ENCODE peak calls at places on chromosomes 7 and 10, in ten cellular contexts. V is ascending aorta, N is tibial nerve, J is H9, R is psoas muscle, S is lower lobe of right lung, O is AG09309, Y is spleen, X is upper lobe of right lung, P is cardiac fibroblast. Z is an unnamed sample.

GRCh38 chr7:140214075-140214684 is 37.4 kb upstream of the KDM7A start:
- DNase-seq in V (no peak), N (peak), J (no peak), R (peak), S (peak), O (no peak), Y (no peak), X (no peak), P (peak), Z (no peak)

GRCh38 chr10:125159932-125160855 is at the start of gene CTBP2:
- DNase-seq in V (no peak), N (peak), J (peak), R (peak), S (peak), O (no peak), Y (peak), X (peak), P (peak), Z (no peak)

GRCh38 chr10:28788767-28789166 is 111.4 kb downstream of the BAMBI start:
- DNase-seq in V (no peak), N (no peak), J (no peak), R (no peak), S (no peak), O (no peak), Y (no peak), X (no peak), P (no peak), Z (no peak)

GRCh38 chr10:78925800-78926319 is 142.9 kb upstream of the ZMIZ1 start:
- DNase-seq in V (no peak), N (no peak), J (no peak), R (no peak), S (no peak), O (peak), Y (no peak), X (no peak), P (peak), Z (no peak)

GRCh38 chr7:132004528-132004927 is 448.1 kb upstream of the PODXL start:
- DNase-seq in V (no peak), N (no peak), J (peak), R (peak), S (no peak), O (no peak), Y (no peak), X (no peak), P (peak), Z (no peak)

GRCh38 chr7:155729847-155730246 is 82.4 kb downstream of the SHH start:
- DNase-seq in V (no peak), N (no peak), J (no peak), R (no peak), S (no peak), O (no peak), Y (no peak), X (no peak), P (peak), Z (no peak)

GRCh38 chr7:151694441-151694827 is 174.7 kb upstream of the RHEB start:
- DNase-seq in V (no peak), N (no peak), J (no peak), R (no peak), S (no peak), O (no peak), Y (no peak), X (no peak), P (no peak), Z (no peak)

GRCh38 chr10:117218654-117219053 is 21.4 kb downstream of the KCNK18 start:
- DNase-seq in V (no peak), N (no peak), J (peak), R (no peak), S (no peak), O (no peak), Y (peak), X (peak), P (no peak), Z (no peak)

GRCh38 chr10:125029584-125030242 is 87.8 kb downstream of the ZRANB1 start:
- DNase-seq in V (no peak), N (no peak), J (no peak), R (no peak), S (no peak), O (no peak), Y (no peak), X (no peak), P (no peak), Z (no peak)

GRCh38 chr7:27179503-27180430 is 5.3 kb downstream of the HOXA11 start:
- DNase-seq in V (no peak), N (peak), J (peak), R (peak), S (peak), O (no peak), Y (peak), X (peak), P (peak), Z (peak)

GRCh38 chr10:48598243-48598935 is 6.5 kb downstream of the ARHGAP22 start:
- DNase-seq in V (no peak), N (no peak), J (no peak), R (no peak), S (no peak), O (no peak), Y (no peak), X (no peak), P (no peak), Z (no peak)

GRCh38 chr10:114138581-114138980 is 35.4 kb downstream of the CCDC186 start:
- DNase-seq in V (no peak), N (no peak), J (no peak), R (no peak), S (no peak), O (no peak), Y (no peak), X (no peak), P (no peak), Z (no peak)

GRCh38 chr7:13017881-13018280 is 330.4 kb downstream of the ARL4A start:
- DNase-seq in V (no peak), N (no peak), J (no peak), R (no peak), S (no peak), O (no peak), Y (no peak), X (no peak), P (no peak), Z (no peak)

GRCh38 chr7:132390705-132391104 is 185.6 kb downstream of the PLXNA4 start:
- DNase-seq in V (no peak), N (no peak), J (no peak), R (no peak), S (no peak), O (peak), Y (no peak), X (no peak), P (peak), Z (no peak)

GRCh38 chr7:40815512-40815911 is 680.7 kb downstream of the SUGCT start:
- DNase-seq in V (no peak), N (no peak), J (no peak), R (no peak), S (no peak), O (peak), Y (no peak), X (no peak), P (peak), Z (no peak)

GRCh38 chr7:16347461-16348192 is 73.7 kb downstream of the CRPPA start:
- DNase-seq in V (no peak), N (no peak), J (no peak), R (no peak), S (no peak), O (no peak), Y (no peak), X (no peak), P (peak), Z (no peak)

GRCh38 chr7:1326511-1326785 is 93.8 kb downstream of the UNCX start:
- DNase-seq in V (no peak), N (no peak), J (no peak), R (no peak), S (peak), O (no peak), Y (peak), X (no peak), P (no peak), Z (no peak)

GRCh38 chr7:102318482-102318971 is 31.9 kb downstream of the SH2B2 start:
- DNase-seq in V (no peak), N (no peak), J (no peak), R (no peak), S (no peak), O (no peak), Y (peak), X (no peak), P (peak), Z (no peak)

GRCh38 chr10:484925-485661 is 204.4 kb downstream of the DIP2C start:
- DNase-seq in V (no peak), N (no peak), J (peak), R (no peak), S (no peak), O (no peak), Y (peak), X (no peak), P (no peak), Z (no peak)

GRCh38 chr7:134908289-134908688 is 78.0 kb upstream of the AGBL3 start:
- DNase-seq in V (no peak), N (no peak), J (no peak), R (no peak), S (no peak), O (no peak), Y (no peak), X (no peak), P (no peak), Z (no peak)

GRCh38 chr7:57354679-57355338 is 95.2 kb upstream of the ZNF716 start:
- DNase-seq in V (no peak), N (no peak), J (no peak), R (no peak), S (no peak), O (no peak), Y (no peak), X (no peak), P (no peak), Z (no peak)

GRCh38 chr10:131588704-131589220 is 277.2 kb upstream of the TCERG1L start:
- DNase-seq in V (no peak), N (no peak), J (no peak), R (no peak), S (no peak), O (no peak), Y (no peak), X (no peak), P (no peak), Z (no peak)

GRCh38 chr10:74628136-74628535 is 198.3 kb upstream of the KAT6B start:
- DNase-seq in V (no peak), N (no peak), J (no peak), R (no peak), S (no peak), O (no peak), Y (no peak), X (no peak), P (no peak), Z (no peak)

GRCh38 chr10:21978191-21978862 is 25.2 kb downstream of the DNAJC1 start:
- DNase-seq in V (no peak), N (no peak), J (no peak), R (no peak), S (no peak), O (no peak), Y (no peak), X (no peak), P (peak), Z (no peak)

GRCh38 chr10:69693886-69694285 is 63.8 kb downstream of the FAM241B start:
- DNase-seq in V (no peak), N (no peak), J (no peak), R (no peak), S (no peak), O (no peak), Y (no peak), X (no peak), P (no peak), Z (no peak)

GRCh38 chr10:102814456-102814871 is 22.7 kb downstream of the CYP17A1 start:
- DNase-seq in V (no peak), N (peak), J (no peak), R (peak), S (no peak), O (no peak), Y (no peak), X (no peak), P (peak), Z (no peak)

GRCh38 chr10:49115015-49115795 is at the start of gene VSTM4:
- DNase-seq in V (no peak), N (peak), J (peak), R (peak), S (no peak), O (no peak), Y (no peak), X (peak), P (peak), Z (no peak)

GRCh38 chr10:11611248-11612003 is at the start of gene USP6NL:
- DNase-seq in V (peak), N (peak), J (peak), R (peak), S (peak), O (peak), Y (peak), X (peak), P (peak), Z (peak)

GRCh38 chr7:44533301-44534055 is 7.7 kb downstream of the NPC1L1 start:
- DNase-seq in V (no peak), N (no peak), J (no peak), R (no peak), S (no peak), O (no peak), Y (no peak), X (no peak), P (peak), Z (no peak)

GRCh38 chr10:46292573-46293023 is 5.8 kb downstream of the ANTXRL start:
- DNase-seq in V (no peak), N (no peak), J (no peak), R (no peak), S (no peak), O (no peak), Y (peak), X (peak), P (no peak), Z (no peak)

DNA sequence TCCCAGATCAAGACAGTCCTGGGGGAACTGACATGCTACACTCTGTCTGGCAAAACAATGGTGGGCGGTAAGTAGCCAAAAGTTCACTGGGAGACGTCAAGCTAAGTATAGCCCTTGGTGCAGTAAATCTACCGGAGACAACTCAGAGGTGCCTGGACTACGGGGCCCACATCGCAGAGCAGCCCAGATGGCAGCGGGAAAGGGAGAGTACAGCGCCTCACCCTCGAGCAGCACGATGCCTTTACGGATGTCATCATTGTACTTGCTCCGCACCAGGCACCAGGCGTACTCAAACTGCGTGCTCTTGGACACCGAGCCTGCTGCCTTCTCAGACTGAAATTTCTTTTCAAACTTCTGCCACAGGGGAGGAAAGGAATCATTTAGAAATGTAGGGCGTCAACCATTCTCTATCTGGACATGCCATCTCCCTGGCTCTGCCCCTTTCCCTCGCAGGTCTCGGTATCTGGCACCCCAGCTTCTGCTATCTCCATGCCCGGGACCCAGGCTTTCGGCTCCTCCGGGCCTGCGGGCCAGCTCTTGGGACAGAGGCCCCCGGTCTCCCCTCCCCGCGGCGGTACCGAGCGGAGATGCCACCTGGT is 996 bp downstream of the FIS1 start:
- DNase-seq in V (no peak), N (no peak), J (peak), R (no peak), S (no peak), O (no peak), Y (no peak), X (no peak), P (peak), Z (no peak)
- TF ChIP-seq CTCF in V (no peak), N (no peak), J (no peak), R (peak), S (no peak), O (no peak), Y (no peak), X (peak), P (no peak), Z (no peak)

DNA sequence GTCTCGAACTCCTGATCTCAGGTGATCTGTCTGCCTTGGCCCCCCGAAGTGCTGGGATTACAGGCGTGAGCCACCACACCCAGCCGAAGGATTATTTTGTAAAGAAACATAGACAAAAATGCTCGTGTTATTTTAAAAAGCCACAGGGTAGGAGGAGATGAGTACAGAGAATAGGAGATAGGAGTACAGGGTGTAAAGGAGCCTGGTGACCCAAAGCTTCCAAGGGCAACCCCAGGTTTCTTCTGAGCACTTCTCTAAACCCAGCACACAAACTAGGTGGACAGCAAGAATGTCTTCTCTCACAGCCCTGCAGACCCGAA is 54.7 kb downstream of the ZNF467 start:
- DNase-seq in V (no peak), N (no peak), J (no peak), R (no peak), S (no peak), O (no peak), Y (no peak), X (peak), P (no peak), Z (no peak)
- TF ChIP-seq CTCF in V (no peak), N (no peak), J (no peak), R (no peak), S (no peak), O (no peak), Y (no peak), X (no peak), P (no peak), Z (no peak)

DNA sequence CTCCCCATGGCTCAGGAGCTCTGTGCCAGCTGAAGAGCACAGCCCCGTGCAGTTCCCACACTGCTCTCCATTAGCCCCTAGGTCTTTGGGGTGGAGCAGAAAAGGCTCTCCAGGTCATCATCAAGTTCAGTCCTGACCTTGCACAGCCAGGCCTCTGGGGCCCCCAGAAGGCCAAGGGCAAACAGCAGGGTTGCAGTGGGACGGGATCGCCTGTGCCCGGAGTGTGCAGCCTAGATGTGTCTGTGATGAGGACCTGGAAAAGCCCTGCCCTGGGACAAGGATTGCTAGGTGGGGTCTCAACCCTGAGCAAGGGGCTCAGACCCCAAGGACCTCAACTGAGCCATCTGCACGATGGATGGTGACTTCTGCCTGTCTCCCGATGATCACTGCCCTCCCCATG is 549 bp downstream of the INMT start:
- DNase-seq in V (no peak), N (no peak), J (no peak), R (no peak), S (no peak), O (no peak), Y (no peak), X (no peak), P (no peak), Z (no peak)
- TF ChIP-seq CTCF in V (no peak), N (no peak), J (no peak), R (no peak), S (no peak), O (no peak), Y (no peak), X (no peak), P (no peak), Z (no peak)

GRCh38 chr10:86113044-86113443 is 253.6 kb downstream of the GRID1 start:
- DNase-seq in V (no peak), N (no peak), J (no peak), R (no peak), S (no peak), O (no peak), Y (no peak), X (no peak), P (no peak), Z (no peak)

GRCh38 chr10:86111902-86112301 is 254.7 kb downstream of the GRID1 start:
- DNase-seq in V (no peak), N (no peak), J (peak), R (no peak), S (no peak), O (no peak), Y (peak), X (no peak), P (no peak), Z (no peak)

GRCh38 chr10:86108696-86109095 is 257.9 kb downstream of the GRID1 start:
- DNase-seq in V (no peak), N (no peak), J (no peak), R (no peak), S (no peak), O (no peak), Y (peak), X (no peak), P (no peak), Z (no peak)

GRCh38 chr10:86109421-86109820 is 257.2 kb downstream of the GRID1 start:
- DNase-seq in V (no peak), N (no peak), J (no peak), R (no peak), S (no peak), O (no peak), Y (peak), X (no peak), P (no peak), Z (no peak)

GRCh38 chr10:86110156-86110786 is 256.3 kb downstream of the GRID1 start:
- DNase-seq in V (no peak), N (no peak), J (peak), R (no peak), S (no peak), O (no peak), Y (peak), X (no peak), P (no peak), Z (no peak)
- TF ChIP-seq CTCF in V (no peak), N (no peak), J (peak), R (no peak), S (no peak), O (no peak), Y (no peak), X (no peak), P (no peak), Z (no peak)

GRCh38 chr10:97914171-97914836 is 64.7 kb downstream of the GOLGA7B start:
- DNase-seq in V (no peak), N (no peak), J (no peak), R (no peak), S (peak), O (no peak), Y (no peak), X (no peak), P (no peak), Z (no peak)
- TF ChIP-seq CTCF in V (no peak), N (no peak), J (no peak), R (no peak), S (no peak), O (no peak), Y (no peak), X (no peak), P (no peak), Z (no peak)

DNA sequence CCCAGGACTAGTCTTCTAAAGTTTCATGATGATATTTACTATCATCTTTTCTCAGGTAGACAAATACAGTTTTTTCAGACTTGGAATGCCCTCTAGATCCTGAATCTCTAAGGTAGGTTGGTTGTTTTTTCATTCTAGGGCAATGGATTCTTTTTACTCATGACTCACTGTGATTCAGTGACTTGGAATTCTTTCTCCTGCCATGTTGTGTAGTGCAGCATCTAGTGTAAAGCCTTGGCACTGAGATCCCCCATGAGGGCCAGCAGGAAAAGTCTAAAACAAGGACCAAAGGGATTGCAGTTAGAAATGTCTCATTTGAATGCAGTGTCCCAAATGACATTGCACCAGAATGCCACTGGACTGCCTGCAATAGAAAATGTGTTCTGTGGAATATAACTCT is 430.4 kb downstream of the NEBL start:
- DNase-seq in V (no peak), N (no peak), J (no peak), R (no peak), S (no peak), O (no peak), Y (no peak), X (no peak), P (peak), Z (no peak)
- TF ChIP-seq CTCF in V (no peak), N (no peak), J (no peak), R (no peak), S (no peak), O (no peak), Y (no peak), X (no peak), P (no peak), Z (no peak)

GRCh38 chr7:130363156-130363847 is 17.0 kb upstream of the CPA1 start:
- DNase-seq in V (peak), N (no peak), J (no peak), R (peak), S (no peak), O (peak), Y (no peak), X (no peak), P (peak), Z (no peak)
- TF ChIP-seq CTCF in V (no peak), N (no peak), J (no peak), R (no peak), S (no peak), O (no peak), Y (no peak), X (no peak), P (no peak), Z (no peak)

GRCh38 chr10:72694476-72695369 is 2.8 kb downstream of the MCU start:
- DNase-seq in V (no peak), N (no peak), J (no peak), R (no peak), S (no peak), O (no peak), Y (no peak), X (no peak), P (peak), Z (no peak)
- TF ChIP-seq CTCF in V (peak), N (peak), J (peak), R (peak), S (peak), O (peak), Y (no peak), X (peak), P (peak), Z (no peak)

Z was measured in omental fat pad.